ENCODE peak calls at places on chromosomes 13 and 19, in ten cellular contexts. E is left lung, D is fibroblast of lung, G is dorsolateral prefrontal cortex, L is neural progenitor cell, M is GM23338, N is osteoblast, W is breast epithelium, Z is A673, Y is left ventricle myocardium inferior. X is an unnamed sample.

GRCh38 chr13:24217601-24218281 is 57.2 kb downstream of the SPATA13 start:
- DNase-seq in E (no peak), D (no peak), G (no peak), L (no peak), M (peak; percentile 19), N (no peak), W (no peak), Z (no peak), Y (no peak), X (no peak)

GRCh38 chr13:26847281-26847680 is 86.7 kb upstream of the GPR12 start:
- DNase-seq in E (no peak), D (no peak), G (no peak), L (peak; percentile 71), M (peak; percentile 62), N (no peak), W (no peak), Z (no peak), Y (no peak), X (no peak)

GRCh38 chr13:83499286-83499685 is 383.0 kb downstream of the SLITRK1 start:
- DNase-seq in E (no peak), D (no peak), G (no peak), L (no peak), M (no peak), N (no peak), W (no peak), Z (peak; percentile 48), Y (no peak), X (no peak)

GRCh38 chr19:4012092-4012974 is 4.8 kb downstream of the PIAS4 start:
- DNase-seq in E (no peak), D (no peak), G (no peak), L (no peak), M (no peak), N (peak; percentile 62), W (peak; percentile 76), Z (no peak), Y (no peak), X (peak; percentile 78)

GRCh38 chr13:50991624-50992610 is 82.3 kb downstream of the RNASEH2B start:
- DNase-seq in E (no peak), D (no peak), G (no peak), L (no peak), M (no peak), N (no peak), W (no peak), Z (no peak), Y (no peak), X (no peak)

GRCh38 chr13:49494645-49495044 is 1.1 kb upstream of the PHF11 start:
- DNase-seq in E (no peak), D (no peak), G (no peak), L (no peak), M (no peak), N (no peak), W (no peak), Z (no peak), Y (no peak), X (no peak)

GRCh38 chr13:30143671-30144400 is 163.5 kb downstream of the KATNAL1 start:
- DNase-seq in E (no peak), D (peak; percentile 77), G (no peak), L (no peak), M (no peak), N (peak; percentile 80), W (no peak), Z (no peak), Y (no peak), X (no peak)

GRCh38 chr13:30276178-30276577 is 31.2 kb downstream of the KATNAL1 start:
- DNase-seq in E (no peak), D (no peak), G (no peak), L (no peak), M (no peak), N (no peak), W (no peak), Z (no peak), Y (no peak), X (no peak)

GRCh38 chr13:104043184-104043583 is 977.0 kb upstream of the SLC10A2 start:
- DNase-seq in E (no peak), D (peak; percentile 17), G (no peak), L (no peak), M (no peak), N (no peak), W (no peak), Z (no peak), Y (no peak), X (peak; percentile 11)

GRCh38 chr13:50993908-50994307 is 84.3 kb downstream of the RNASEH2B start:
- DNase-seq in E (no peak), D (peak; percentile 67), G (no peak), L (no peak), M (no peak), N (no peak), W (no peak), Z (peak; percentile 28), Y (no peak), X (no peak)

GRCh38 chr19:15701757-15702589 is 25.9 kb upstream of the OR10H2 start:
- DNase-seq in E (no peak), D (no peak), G (no peak), L (no peak), M (no peak), N (peak; percentile 38), W (no peak), Z (no peak), Y (no peak), X (no peak)

GRCh38 chr13:66704110-66704509 is 526.0 kb downstream of the PCDH9 start:
- DNase-seq in E (no peak), D (no peak), G (no peak), L (no peak), M (no peak), N (no peak), W (no peak), Z (no peak), Y (no peak), X (no peak)

DNA sequence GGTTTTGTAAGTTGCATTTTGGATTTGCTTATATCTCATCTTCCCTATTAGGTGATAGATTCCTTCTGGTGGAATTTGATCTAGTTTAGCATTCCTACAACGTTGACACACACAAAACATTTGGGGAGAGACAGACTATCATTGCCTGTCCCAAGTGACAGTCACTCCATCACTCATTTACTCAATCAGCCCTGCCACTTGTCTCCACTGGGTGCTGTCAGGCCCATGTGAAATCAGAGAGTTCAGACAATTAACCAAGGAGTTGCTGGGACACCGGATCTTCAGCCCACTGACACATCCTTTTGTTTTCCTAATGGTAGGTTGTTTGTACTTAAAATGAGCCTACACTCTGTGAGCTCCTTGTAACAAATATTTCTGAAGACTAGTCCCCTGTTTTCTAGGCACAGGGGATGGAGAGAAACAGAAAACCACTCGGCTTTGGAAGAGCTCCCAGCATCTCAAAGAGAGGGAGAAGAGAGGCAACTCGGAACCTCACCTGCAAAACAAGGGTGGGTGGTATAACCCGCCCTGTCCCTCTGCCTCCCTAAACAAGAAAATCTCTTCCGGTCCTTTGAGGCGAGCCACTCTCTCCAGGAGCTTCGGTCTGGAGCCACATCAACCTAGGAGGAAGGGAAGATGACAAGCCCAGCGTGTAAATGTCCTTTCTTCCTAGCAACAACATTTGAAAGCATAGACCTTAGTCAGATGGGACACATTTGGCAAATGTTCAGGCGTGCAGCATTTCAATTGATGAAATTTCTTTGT is 440.9 kb upstream of the KLF12 start:
- DNase-seq in E (no peak), D (no peak), G (no peak), L (no peak), M (peak; percentile 35), N (peak; percentile 80), W (no peak), Z (no peak), Y (no peak), X (no peak)
- TF ChIP-seq CTCF in E (no peak), D (no peak), G (no peak), L (peak; percentile 9), M (no peak), N (no peak), W (no peak), Z (no peak), Y (no peak), X (no peak)

DNA sequence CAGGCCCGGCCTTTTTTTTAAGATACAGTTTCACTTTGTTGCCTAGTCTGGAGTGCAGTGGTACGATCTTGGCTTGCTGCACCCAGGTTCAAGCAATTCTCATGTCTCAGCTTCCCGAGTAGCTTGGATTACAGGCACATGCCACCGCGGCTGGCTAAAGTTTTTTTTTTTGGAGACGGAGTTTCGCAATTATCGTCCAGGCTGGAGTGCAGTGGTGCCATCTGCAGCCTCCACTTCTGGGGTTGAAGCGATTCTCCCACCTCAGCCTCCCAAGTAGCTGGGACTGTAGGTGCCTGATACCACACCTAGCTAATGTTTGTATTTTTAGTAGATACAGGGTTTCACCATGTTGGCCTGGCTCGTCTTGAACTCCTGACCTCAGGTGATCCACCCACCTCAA is 4.9 kb upstream of the CARM1 start:
- DNase-seq in E (no peak), D (no peak), G (no peak), L (no peak), M (no peak), N (no peak), W (no peak), Z (no peak), Y (no peak), X (no peak)
- H3K27ac ChIP-seq in E (no peak overlapping the region), D (no peak overlapping the region), G (no peak overlapping the region), L (no peak overlapping the region), M (no peak overlapping the region), N (no peak overlapping the region), W (no peak overlapping the region), Z (no peak overlapping the region), Y (no peak overlapping the region), X (no peak overlapping the region)

GRCh38 chr19:35756373-35757230 is at the start of gene HSPB6:
- DNase-seq in E (no peak), D (peak; percentile 91), G (no peak), L (peak; percentile 49), M (peak; percentile 70), N (peak; percentile 93), W (no peak), Z (no peak), Y (peak; percentile 80), X (no peak)

GRCh38 chr19:35754365-35755139 is 2.3 kb downstream of the HSPB6 start:
- DNase-seq in E (no peak), D (peak; percentile 24), G (no peak), L (no peak), M (no peak), N (peak; percentile 69), W (no peak), Z (no peak), Y (no peak), X (no peak)

GRCh38 chr19:35757231-35757748 is 461 bp upstream of the HSPB6 start:
- DNase-seq in E (peak; percentile 81), D (peak; percentile 98), G (no peak), L (peak; percentile 66), M (peak; percentile 52), N (peak; percentile 97), W (no peak), Z (peak; percentile 49), Y (peak; percentile 87), X (no peak)

GRCh38 chr19:35755160-35755549 is 1.7 kb downstream of the HSPB6 start:
- DNase-seq in E (no peak), D (no peak), G (no peak), L (no peak), M (peak; percentile 21), N (no peak), W (no peak), Z (no peak), Y (no peak), X (no peak)

GRCh38 chr19:35755550-35756371 is 1.1 kb downstream of the HSPB6 start:
- DNase-seq in E (no peak), D (peak; percentile 86), G (no peak), L (peak; percentile 47), M (peak; percentile 23), N (peak; percentile 91), W (peak; percentile 80), Z (peak; percentile 67), Y (peak; percentile 90), X (peak; percentile 38)
- H3K4me3 ChIP-seq in E (peak overlapping the region; percentile 21), D (peak overlapping the region; percentile 87), G (peak overlapping the region; percentile 96), L (peak overlapping the region; percentile 89), M (peak overlapping the region; percentile 94), N (peak overlapping the region; percentile 76), W (peak overlapping the region; percentile 92), Z (peak overlapping the region; percentile 24), Y (peak overlapping the region; percentile 100), X (peak overlapping the region; percentile 27)

GRCh38 chr13:21673592-21674270 is 2.9 kb downstream of the FGF9 start:
- DNase-seq in E (no peak), D (peak; percentile 31), G (no peak), L (peak; percentile 87), M (peak; percentile 83), N (peak; percentile 97), W (no peak), Z (peak; percentile 62), Y (peak; percentile 46), X (no peak)
- TF ChIP-seq CTCF in E (no peak), D (no peak), G (no peak), L (peak; percentile 30), M (no peak), N (no peak), W (no peak), Z (no peak), Y (peak; percentile 42), X (no peak)

X was measured in prostate gland.